ENCODE peak calls at places on chromosomes 4 and X, in ten cellular contexts. One of them, this sample, is unnamed.

GRCh38 chrX:87518504-87518903 is 902 bp downstream of the KLHL4 start:
- DNase-seq in fibroblast of the aortic adventitia: peak
- DNase-seq in pancreas: no peak
- DNase-seq in DND-41: no peak
- DNase-seq in fibroblast of pulmonary artery: peak
- DNase-seq in endothelial cell: no peak
- DNase-seq in astrocyte of the spinal cord: peak
- DNase-seq in CD4-positive, alpha-beta T cell: no peak
- DNase-seq in suprapubic skin: no peak
- DNase-seq in right lobe of liver: no peak
- DNase-seq in this sample: no peak

GRCh38 chr4:17809667-17810066 is 890 bp downstream of the DCAF16 start:
- DNase-seq in fibroblast of the aortic adventitia: no peak
- DNase-seq in pancreas: no peak
- DNase-seq in DND-41: peak
- DNase-seq in fibroblast of pulmonary artery: no peak
- DNase-seq in endothelial cell: no peak
- DNase-seq in astrocyte of the spinal cord: no peak
- DNase-seq in CD4-positive, alpha-beta T cell: no peak
- DNase-seq in suprapubic skin: no peak
- DNase-seq in right lobe of liver: no peak
- DNase-seq in this sample: no peak

GRCh38 chr4:164956766-164957643 is 20.5 kb downstream of the TRIM61 start:
- DNase-seq in fibroblast of the aortic adventitia: peak
- DNase-seq in pancreas: peak
- DNase-seq in DND-41: no peak
- DNase-seq in fibroblast of pulmonary artery: peak
- DNase-seq in endothelial cell: peak
- DNase-seq in astrocyte of the spinal cord: peak
- DNase-seq in CD4-positive, alpha-beta T cell: peak
- DNase-seq in suprapubic skin: peak
- DNase-seq in right lobe of liver: peak
- DNase-seq in this sample: peak

GRCh38 chrX:100973411-100973810 is 3.9 kb downstream of the ARL13A start:
- DNase-seq in fibroblast of the aortic adventitia: peak
- DNase-seq in pancreas: no peak
- DNase-seq in DND-41: no peak
- DNase-seq in fibroblast of pulmonary artery: peak
- DNase-seq in endothelial cell: no peak
- DNase-seq in astrocyte of the spinal cord: peak
- DNase-seq in CD4-positive, alpha-beta T cell: no peak
- DNase-seq in suprapubic skin: no peak
- DNase-seq in right lobe of liver: no peak
- DNase-seq in this sample: no peak

GRCh38 chr4:101103381-101104142 is 243.8 kb downstream of the PPP3CA start:
- DNase-seq in fibroblast of the aortic adventitia: peak
- DNase-seq in pancreas: no peak
- DNase-seq in DND-41: peak
- DNase-seq in fibroblast of pulmonary artery: peak
- DNase-seq in endothelial cell: peak
- DNase-seq in astrocyte of the spinal cord: peak
- DNase-seq in CD4-positive, alpha-beta T cell: no peak
- DNase-seq in suprapubic skin: no peak
- DNase-seq in right lobe of liver: no peak
- DNase-seq in this sample: no peak

GRCh38 chr4:749771-750666 is 44.4 kb downstream of the PCGF3 start:
- DNase-seq in fibroblast of the aortic adventitia: peak
- DNase-seq in pancreas: no peak
- DNase-seq in DND-41: no peak
- DNase-seq in fibroblast of pulmonary artery: peak
- DNase-seq in endothelial cell: no peak
- DNase-seq in astrocyte of the spinal cord: peak
- DNase-seq in CD4-positive, alpha-beta T cell: no peak
- DNase-seq in suprapubic skin: no peak
- DNase-seq in right lobe of liver: peak
- DNase-seq in this sample: no peak

GRCh38 chr4:73599182-73599581 is 21.1 kb downstream of the RASSF6 start:
- DNase-seq in fibroblast of the aortic adventitia: peak
- DNase-seq in pancreas: peak
- DNase-seq in DND-41: peak
- DNase-seq in fibroblast of pulmonary artery: peak
- DNase-seq in endothelial cell: no peak
- DNase-seq in astrocyte of the spinal cord: peak
- DNase-seq in CD4-positive, alpha-beta T cell: no peak
- DNase-seq in suprapubic skin: no peak
- DNase-seq in right lobe of liver: no peak
- DNase-seq in this sample: no peak

GRCh38 chr4:186335793-186336192 is 69.8 kb downstream of the F11 start:
- DNase-seq in fibroblast of the aortic adventitia: no peak
- DNase-seq in pancreas: no peak
- DNase-seq in DND-41: no peak
- DNase-seq in fibroblast of pulmonary artery: no peak
- DNase-seq in endothelial cell: no peak
- DNase-seq in astrocyte of the spinal cord: no peak
- DNase-seq in CD4-positive, alpha-beta T cell: no peak
- DNase-seq in suprapubic skin: no peak
- DNase-seq in right lobe of liver: no peak
- DNase-seq in this sample: no peak

GRCh38 chr4:60648774-60649173 is 551.4 kb upstream of the ADGRL3 start:
- DNase-seq in fibroblast of the aortic adventitia: no peak
- DNase-seq in pancreas: no peak
- DNase-seq in DND-41: no peak
- DNase-seq in fibroblast of pulmonary artery: no peak
- DNase-seq in endothelial cell: no peak
- DNase-seq in astrocyte of the spinal cord: no peak
- DNase-seq in CD4-positive, alpha-beta T cell: no peak
- DNase-seq in suprapubic skin: no peak
- DNase-seq in right lobe of liver: no peak
- DNase-seq in this sample: no peak
- TF ChIP-seq CTCF in fibroblast of the aortic adventitia: no peak
- TF ChIP-seq CTCF in pancreas: no peak
- TF ChIP-seq CTCF in DND-41: no peak
- TF ChIP-seq CTCF in fibroblast of pulmonary artery: no peak
- TF ChIP-seq CTCF in endothelial cell: no peak
- TF ChIP-seq CTCF in astrocyte of the spinal cord: no peak
- TF ChIP-seq CTCF in CD4-positive, alpha-beta T cell: no peak
- TF ChIP-seq CTCF in suprapubic skin: no peak
- TF ChIP-seq CTCF in right lobe of liver: no peak
- TF ChIP-seq CTCF in this sample: no peak

GRCh38 chr4:122920473-122920872 is 1.9 kb downstream of the NUDT6 start:
- DNase-seq in fibroblast of the aortic adventitia: no peak
- DNase-seq in pancreas: no peak
- DNase-seq in DND-41: no peak
- DNase-seq in fibroblast of pulmonary artery: no peak
- DNase-seq in endothelial cell: no peak
- DNase-seq in astrocyte of the spinal cord: no peak
- DNase-seq in CD4-positive, alpha-beta T cell: no peak
- DNase-seq in suprapubic skin: no peak
- DNase-seq in right lobe of liver: no peak
- DNase-seq in this sample: no peak

GRCh38 chr4:122921300-122921699 is 1.1 kb downstream of the NUDT6 start:
- DNase-seq in fibroblast of the aortic adventitia: no peak
- DNase-seq in pancreas: no peak
- DNase-seq in DND-41: no peak
- DNase-seq in fibroblast of pulmonary artery: no peak
- DNase-seq in endothelial cell: no peak
- DNase-seq in astrocyte of the spinal cord: no peak
- DNase-seq in CD4-positive, alpha-beta T cell: no peak
- DNase-seq in suprapubic skin: no peak
- DNase-seq in right lobe of liver: no peak
- DNase-seq in this sample: no peak

GRCh38 chr4:122917731-122918130 is 4.7 kb downstream of the NUDT6 start:
- DNase-seq in fibroblast of the aortic adventitia: peak
- DNase-seq in pancreas: no peak
- DNase-seq in DND-41: no peak
- DNase-seq in fibroblast of pulmonary artery: peak
- DNase-seq in endothelial cell: no peak
- DNase-seq in astrocyte of the spinal cord: peak
- DNase-seq in CD4-positive, alpha-beta T cell: no peak
- DNase-seq in suprapubic skin: no peak
- DNase-seq in right lobe of liver: no peak
- DNase-seq in this sample: no peak

GRCh38 chr4:122922877-122923511 is 597 bp upstream of the NUDT6 start:
- DNase-seq in fibroblast of the aortic adventitia: peak
- DNase-seq in pancreas: peak
- DNase-seq in DND-41: peak
- DNase-seq in fibroblast of pulmonary artery: peak
- DNase-seq in endothelial cell: peak
- DNase-seq in astrocyte of the spinal cord: peak
- DNase-seq in CD4-positive, alpha-beta T cell: peak
- DNase-seq in suprapubic skin: peak
- DNase-seq in right lobe of liver: peak
- DNase-seq in this sample: peak

DNA sequence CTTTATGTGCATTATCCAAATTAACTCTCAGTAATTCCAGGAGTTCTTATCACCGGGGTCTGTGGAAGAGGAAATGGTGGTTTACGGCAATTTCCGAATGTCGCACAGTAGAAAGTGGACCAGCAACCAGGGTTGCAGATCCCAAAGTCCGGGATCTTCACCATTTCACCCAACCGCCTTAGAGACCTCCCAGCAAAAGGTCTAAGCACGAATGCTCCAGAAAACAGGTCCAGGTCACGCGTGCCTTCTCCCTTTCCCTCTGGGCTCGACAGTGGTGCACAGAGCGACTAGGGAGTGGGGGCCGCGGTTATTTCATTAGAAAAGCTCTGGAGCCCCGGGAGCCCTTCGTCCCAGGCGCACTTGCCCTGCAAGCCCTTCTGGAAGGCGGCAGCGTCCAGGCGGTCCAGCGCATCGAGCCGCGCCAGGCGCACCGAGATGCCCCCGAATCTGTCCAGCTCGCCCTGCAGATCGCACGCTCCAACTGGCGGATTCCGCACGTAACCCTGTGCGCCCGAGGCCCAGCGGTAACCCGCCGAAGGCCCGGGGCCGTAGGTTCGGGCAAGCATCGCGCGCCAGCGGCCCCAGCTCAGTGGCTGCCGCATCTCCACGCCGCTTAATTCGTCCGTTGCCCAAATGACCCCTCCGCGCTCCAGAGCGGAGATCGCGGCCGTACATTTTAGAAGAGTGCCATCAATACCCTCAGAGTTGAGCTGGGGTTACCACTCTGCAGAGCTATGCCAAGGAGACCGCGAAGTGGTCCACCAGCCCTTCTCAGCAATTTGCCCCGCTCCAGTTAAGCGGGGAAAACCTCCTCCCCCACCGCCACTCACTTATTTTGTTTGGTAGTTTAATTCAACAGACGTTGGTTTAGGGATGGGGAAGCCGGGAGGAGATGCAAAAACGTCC is at the start of gene NUDT6:
- DNase-seq in fibroblast of the aortic adventitia: peak
- DNase-seq in pancreas: peak
- DNase-seq in DND-41: peak
- DNase-seq in fibroblast of pulmonary artery: peak
- DNase-seq in endothelial cell: peak
- DNase-seq in astrocyte of the spinal cord: peak
- DNase-seq in CD4-positive, alpha-beta T cell: peak
- DNase-seq in suprapubic skin: peak
- DNase-seq in right lobe of liver: peak
- DNase-seq in this sample: peak
- TF ChIP-seq CTCF in fibroblast of the aortic adventitia: no peak
- TF ChIP-seq CTCF in pancreas: no peak
- TF ChIP-seq CTCF in DND-41: no peak
- TF ChIP-seq CTCF in fibroblast of pulmonary artery: no peak
- TF ChIP-seq CTCF in endothelial cell: no peak
- TF ChIP-seq CTCF in astrocyte of the spinal cord: no peak
- TF ChIP-seq CTCF in CD4-positive, alpha-beta T cell: no peak
- TF ChIP-seq CTCF in suprapubic skin: no peak
- TF ChIP-seq CTCF in right lobe of liver: no peak
- TF ChIP-seq CTCF in this sample: no peak

DNA sequence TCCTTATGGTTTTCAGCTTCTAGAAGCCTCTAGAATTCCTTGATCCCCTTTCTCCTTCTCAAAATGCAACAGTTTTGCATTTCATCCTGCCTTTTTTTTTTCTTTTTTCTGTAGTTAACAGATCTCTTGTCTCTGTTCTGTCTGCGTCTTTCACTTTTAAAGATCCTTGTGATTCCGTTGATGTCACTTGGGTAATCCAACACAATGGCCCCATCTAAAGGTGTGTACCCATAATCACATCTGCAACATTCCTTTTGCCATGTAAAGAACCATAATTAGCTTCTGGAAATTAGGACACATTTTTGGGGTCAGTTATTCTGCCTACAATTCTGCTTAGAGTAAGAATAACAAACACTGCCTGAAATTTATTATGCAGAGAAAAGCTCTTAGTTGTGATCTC is 1180.9 kb upstream of the ADGRL3 start:
- DNase-seq in fibroblast of the aortic adventitia: no peak
- DNase-seq in pancreas: no peak
- DNase-seq in DND-41: no peak
- DNase-seq in fibroblast of pulmonary artery: no peak
- DNase-seq in endothelial cell: no peak
- DNase-seq in astrocyte of the spinal cord: no peak
- DNase-seq in CD4-positive, alpha-beta T cell: no peak
- DNase-seq in suprapubic skin: no peak
- DNase-seq in right lobe of liver: no peak
- DNase-seq in this sample: no peak
- TF ChIP-seq CTCF in fibroblast of the aortic adventitia: no peak
- TF ChIP-seq CTCF in pancreas: no peak
- TF ChIP-seq CTCF in DND-41: no peak
- TF ChIP-seq CTCF in fibroblast of pulmonary artery: no peak
- TF ChIP-seq CTCF in endothelial cell: no peak
- TF ChIP-seq CTCF in astrocyte of the spinal cord: no peak
- TF ChIP-seq CTCF in CD4-positive, alpha-beta T cell: no peak
- TF ChIP-seq CTCF in suprapubic skin: no peak
- TF ChIP-seq CTCF in right lobe of liver: no peak
- TF ChIP-seq CTCF in this sample: no peak

GRCh38 chr4:55186123-55186522 is 60.7 kb upstream of the KDR start:
- DNase-seq in fibroblast of the aortic adventitia: no peak
- DNase-seq in pancreas: no peak
- DNase-seq in DND-41: no peak
- DNase-seq in fibroblast of pulmonary artery: no peak
- DNase-seq in endothelial cell: no peak
- DNase-seq in astrocyte of the spinal cord: no peak
- DNase-seq in CD4-positive, alpha-beta T cell: no peak
- DNase-seq in suprapubic skin: no peak
- DNase-seq in right lobe of liver: no peak
- DNase-seq in this sample: no peak

GRCh38 chr4:55186700-55187099 is 61.3 kb upstream of the KDR start:
- DNase-seq in fibroblast of the aortic adventitia: no peak
- DNase-seq in pancreas: no peak
- DNase-seq in DND-41: no peak
- DNase-seq in fibroblast of pulmonary artery: no peak
- DNase-seq in endothelial cell: no peak
- DNase-seq in astrocyte of the spinal cord: no peak
- DNase-seq in CD4-positive, alpha-beta T cell: no peak
- DNase-seq in suprapubic skin: no peak
- DNase-seq in right lobe of liver: no peak
- DNase-seq in this sample: no peak

GRCh38 chr4:55181606-55182005 is 56.2 kb upstream of the KDR start:
- DNase-seq in fibroblast of the aortic adventitia: peak
- DNase-seq in pancreas: no peak
- DNase-seq in DND-41: no peak
- DNase-seq in fibroblast of pulmonary artery: peak
- DNase-seq in endothelial cell: no peak
- DNase-seq in astrocyte of the spinal cord: peak
- DNase-seq in CD4-positive, alpha-beta T cell: no peak
- DNase-seq in suprapubic skin: no peak
- DNase-seq in right lobe of liver: no peak
- DNase-seq in this sample: no peak

GRCh38 chr4:55183926-55184599 is 58.7 kb upstream of the KDR start:
- DNase-seq in fibroblast of the aortic adventitia: peak
- DNase-seq in pancreas: no peak
- DNase-seq in DND-41: no peak
- DNase-seq in fibroblast of pulmonary artery: peak
- DNase-seq in endothelial cell: no peak
- DNase-seq in astrocyte of the spinal cord: peak
- DNase-seq in CD4-positive, alpha-beta T cell: no peak
- DNase-seq in suprapubic skin: peak
- DNase-seq in right lobe of liver: no peak
- DNase-seq in this sample: peak

GRCh38 chr4:55184600-55185523 is 59.5 kb upstream of the KDR start:
- DNase-seq in fibroblast of the aortic adventitia: peak
- DNase-seq in pancreas: peak
- DNase-seq in DND-41: peak
- DNase-seq in fibroblast of pulmonary artery: peak
- DNase-seq in endothelial cell: no peak
- DNase-seq in astrocyte of the spinal cord: peak
- DNase-seq in CD4-positive, alpha-beta T cell: no peak
- DNase-seq in suprapubic skin: no peak
- DNase-seq in right lobe of liver: no peak
- DNase-seq in this sample: no peak
- TF ChIP-seq CTCF in fibroblast of the aortic adventitia: no peak
- TF ChIP-seq CTCF in pancreas: no peak
- TF ChIP-seq CTCF in DND-41: peak
- TF ChIP-seq CTCF in fibroblast of pulmonary artery: peak
- TF ChIP-seq CTCF in endothelial cell: peak
- TF ChIP-seq CTCF in astrocyte of the spinal cord: peak
- TF ChIP-seq CTCF in CD4-positive, alpha-beta T cell: peak
- TF ChIP-seq CTCF in suprapubic skin: no peak
- TF ChIP-seq CTCF in right lobe of liver: peak
- TF ChIP-seq CTCF in this sample: peak

This sample was measured in RWPE2.